ENCODE peak calls at places on chromosomes 16 and 17, in six cellular contexts. I, C, S, N, V and H are unnamed samples.

GRCh38 chr17:29390856-29391631 is 881 bp downstream of the TAOK1 start:
- DNase-seq in I (no peak), C (no peak), S (peak; percentile 50), N (peak; percentile 19), V (peak; percentile 32), H (no peak)

GRCh38 chr16:2048116-2048543 is 345 bp downstream of the TSC2 start:
- DNase-seq in I (no peak), C (no peak), S (peak; percentile 34), N (no peak), V (no peak), H (no peak)

GRCh38 chr17:9217151-9218067 is 196.1 kb downstream of the NTN1 start:
- DNase-seq in I (no peak), C (no peak), S (peak; percentile 69), N (no peak), V (peak; percentile 41), H (no peak)

GRCh38 chr16:69188716-69189115 is 1.8 kb downstream of the SNTB2 start:
- DNase-seq in I (no peak), C (no peak), S (peak; percentile 48), N (no peak), V (no peak), H (no peak)

GRCh38 chr17:7587420-7587786 is 2.5 kb downstream of the SOX15 start:
- DNase-seq in I (no peak), C (no peak), S (peak; percentile 95), N (no peak), V (peak; percentile 94), H (no peak)

GRCh38 chr16:88737298-88738166 is 31.2 kb downstream of the CTU2 start:
- DNase-seq in I (peak; percentile 95), C (peak; percentile 65), S (peak; percentile 86), N (peak; percentile 77), V (peak; percentile 85), H (peak; percentile 92)

GRCh38 chr17:49508061-49508865 is 13.2 kb downstream of the NGFR start:
- DNase-seq in I (no peak), C (no peak), S (peak; percentile 62), N (no peak), V (no peak), H (no peak)

GRCh38 chr17:82698065-82698973 is at the start of gene RAB40B:
- DNase-seq in I (peak; percentile 100), C (peak; percentile 94), S (peak; percentile 100), N (peak; percentile 99), V (peak; percentile 100), H (peak; percentile 100)

GRCh38 chr16:11232852-11233726 is 22.9 kb downstream of the SOCS1 start:
- DNase-seq in I (peak; percentile 75), C (peak; percentile 63), S (no peak), N (no peak), V (no peak), H (peak; percentile 81)

GRCh38 chr16:67951485-67951884 is 7.6 kb upstream of the LCAT start:
- DNase-seq in I (no peak), C (no peak), S (no peak), N (no peak), V (no peak), H (no peak)

GRCh38 chr17:48059125-48059668 is 11.0 kb downstream of the NFE2L1 start:
- DNase-seq in I (no peak), C (no peak), S (no peak), N (no peak), V (no peak), H (no peak)

GRCh38 chr16:86030116-86030515 is 131.2 kb downstream of the IRF8 start:
- DNase-seq in I (no peak), C (no peak), S (no peak), N (no peak), V (no peak), H (no peak)

GRCh38 chr17:78820122-78820792 is 20.4 kb downstream of the USP36 start:
- DNase-seq in I (no peak), C (no peak), S (no peak), N (no peak), V (no peak), H (no peak)

GRCh38 chr16:79982862-79983261 is 382.3 kb upstream of the MAF start:
- DNase-seq in I (no peak), C (no peak), S (no peak), N (no peak), V (no peak), H (no peak)

GRCh38 chr17:19346351-19347255 is 15.9 kb downstream of the B9D1 start:
- DNase-seq in I (no peak), C (no peak), S (peak; percentile 90), N (no peak), V (peak; percentile 90), H (peak; percentile 59)